ENCODE peak calls at places on chromosomes 2 and 18, in four cellular contexts. N is Calu3; Z is activated CD4-positive, alpha-beta T cell treated with anti-CD3 and anti-CD28 coated beads, Interleukin-2, amount 50 U/mL, for 24 hours; O is activated naive CD4-positive, alpha-beta T cell. F is an unnamed sample.
A peak's percentile ranks its signal among the peaks of the same experiment; 100 is the strongest.

GRCh38 chr2:15560404-15560987 is 638 bp downstream of the NBAS start:
- DNase-seq in N (peak; percentile 10), Z (no peak), O (no peak), F (peak; percentile 44)

GRCh38 chr2:5234563-5234962 is 457.6 kb upstream of the SOX11 start:
- DNase-seq in N (no peak), Z (no peak), O (no peak), F (no peak)

GRCh38 chr18:22710628-22711380 is 222.3 kb upstream of the RBBP8 start:
- DNase-seq in N (peak; percentile 60), Z (no peak), O (no peak), F (peak; percentile 58)

GRCh38 chr2:141437521-141437920 is 693.3 kb downstream of the LRP1B start:
- DNase-seq in N (no peak), Z (no peak), O (no peak), F (no peak)

GRCh38 chr2:158097481-158097880 is 4.2 kb upstream of the UPP2 start:
- DNase-seq in N (no peak), Z (no peak), O (no peak), F (no peak)

GRCh38 chr18:79960921-79961526 is 3.4 kb upstream of the HSBP1L1 start:
- DNase-seq in N (no peak), Z (no peak), O (no peak), F (no peak)

GRCh38 chr2:240227538-240228428 is 87.3 kb upstream of the OTOS start:
- DNase-seq in N (no peak), Z (no peak), O (no peak), F (no peak)

GRCh38 chr2:84782717-84783442 is 98.0 kb downstream of the TRABD2A start:
- DNase-seq in N (no peak), Z (no peak), O (no peak), F (no peak)

GRCh38 chr18:14025306-14025940 is 106.8 kb downstream of the ZNF519 start:
- DNase-seq in N (no peak), Z (no peak), O (no peak), F (no peak)

GRCh38 chr2:235493775-235494715 is at the start of gene AGAP1:
- DNase-seq in N (peak; percentile 95), Z (no peak), O (no peak), F (peak; percentile 87)

GRCh38 chr18:36284268-36284667 is 13.2 kb upstream of the FHOD3 start:
- DNase-seq in N (no peak), Z (no peak), O (no peak), F (no peak)

GRCh38 chr2:34340307-34340706 is 741.2 kb upstream of the FAM98A start:
- DNase-seq in N (no peak), Z (no peak), O (no peak), F (no peak)

GRCh38 chr18:47877892-47878291 is 52.6 kb downstream of the SMAD2 start:
- DNase-seq in N (no peak), Z (no peak), O (no peak), F (no peak)

GRCh38 chr2:207161724-207162123 is 4.0 kb downstream of the KLF7 start:
- DNase-seq in N (no peak), Z (no peak), O (no peak), F (peak; percentile 64)

GRCh38 chr2:118535171-118535817 is 312.2 kb downstream of the EN1 start:
- DNase-seq in N (no peak), Z (no peak), O (no peak), F (no peak)

GRCh38 chr18:43869451-43870008 is 592.2 kb upstream of the SYT4 start:
- DNase-seq in N (no peak), Z (no peak), O (no peak), F (no peak)

GRCh38 chr2:73907840-73908452 is 15.1 kb downstream of the ACTG2 start:
- DNase-seq in N (peak; percentile 28), Z (no peak), O (no peak), F (no peak)

GRCh38 chr2:75076088-75076487 is 117.6 kb downstream of the POLE4 start:
- DNase-seq in N (no peak), Z (no peak), O (no peak), F (no peak)

GRCh38 chr18:6352275-6352674 is 62.4 kb downstream of the L3MBTL4 start:
- DNase-seq in N (no peak), Z (no peak), O (no peak), F (no peak)

GRCh38 chr18:69774831-69775230 is 172.8 kb downstream of the CD226 start:
- DNase-seq in N (no peak), Z (no peak), O (no peak), F (no peak)

GRCh38 chr2:23107341-23107941 is 277.5 kb upstream of the KLHL29 start:
- DNase-seq in N (no peak), Z (no peak), O (no peak), F (no peak)